ENCODE peak calls at places on chromosomes 7 and 10, in five cellular contexts. A is stomach, Q is HepG2, T is esophagus muscularis mucosa, Z is sigmoid colon. G is an unnamed sample.

GRCh38 chr7:63899691-63900393 is 98.8 kb upstream of the ZNF722 start:
- DNase-seq in Q (no peak), A (no peak), T (peak), Z (peak), G (peak)

GRCh38 chr10:31949266-31949665 is 20.6 kb upstream of the ARHGAP12 start:
- DNase-seq in T (no peak), Q (no peak), A (no peak), Z (no peak), G (no peak)

GRCh38 chr7:99252166-99252895 is 20.3 kb upstream of the MYH16 start:
- DNase-seq in Z (no peak), T (no peak), Q (no peak), A (no peak), G (no peak)

GRCh38 chr10:87974769-87975168 is 111.3 kb downstream of the PTEN start:
- DNase-seq in Z (no peak), T (no peak), A (no peak), Q (no peak), G (no peak)

GRCh38 chr10:110609592-110609991 is 34.5 kb upstream of the RBM20 start:
- DNase-seq in Q (no peak), A (no peak), Z (peak), T (no peak), G (no peak)

GRCh38 chr10:43299579-43299978 is 32.7 kb upstream of the RASGEF1A start:
- DNase-seq in A (no peak), Q (no peak), Z (no peak), T (no peak), G (peak)

GRCh38 chr7:23235688-23236280 is 10.8 kb upstream of the GPNMB start:
- DNase-seq in T (peak), Q (peak), A (no peak), Z (peak), G (no peak)

GRCh38 chr10:76981251-76981650 is 656.4 kb downstream of the KCNMA1 start:
- DNase-seq in Z (no peak), Q (no peak), T (no peak), A (no peak), G (no peak)

GRCh38 chr10:122057841-122058240 is 68.9 kb downstream of the TACC2 start:
- DNase-seq in Z (peak), A (no peak), Q (no peak), T (no peak), G (no peak)

GRCh38 chr10:110425684-110426293 is 71.9 kb upstream of the DUSP5 start:
- DNase-seq in Q (peak), T (no peak), A (no peak), Z (no peak), G (no peak)

GRCh38 chr10:133260895-133261725 is 15.6 kb downstream of the ADAM8 start:
- DNase-seq in T (no peak), Q (no peak), Z (peak), A (peak), G (peak)

GRCh38 chr7:85154282-85154937 is 32.4 kb downstream of the SEMA3D start:
- DNase-seq in Q (no peak), A (no peak), Z (no peak), T (no peak), G (no peak)

GRCh38 chr10:84173543-84173942 is at the start of gene GPR15LG:
- DNase-seq in Q (no peak), T (peak), A (no peak), Z (no peak), G (peak)

GRCh38 chr7:100764841-100765240 is 31.4 kb downstream of the ZAN start:
- DNase-seq in A (no peak), Q (no peak), T (no peak), Z (no peak), G (no peak)

GRCh38 chr10:5566606-5567005 is 41.8 kb downstream of the CALML3 start:
- DNase-seq in Q (no peak), A (no peak), T (no peak), Z (no peak), G (peak)

GRCh38 chr7:92246363-92247101 is 758 bp downstream of the ANKIB1 start:
- DNase-seq in Z (no peak), T (no peak), Q (no peak), A (no peak), G (peak)

GRCh38 chr7:27189560-27190283 is 4.7 kb upstream of the HOXA11 start:
- DNase-seq in Q (no peak), A (peak), T (no peak), Z (no peak), G (peak)

DNA sequence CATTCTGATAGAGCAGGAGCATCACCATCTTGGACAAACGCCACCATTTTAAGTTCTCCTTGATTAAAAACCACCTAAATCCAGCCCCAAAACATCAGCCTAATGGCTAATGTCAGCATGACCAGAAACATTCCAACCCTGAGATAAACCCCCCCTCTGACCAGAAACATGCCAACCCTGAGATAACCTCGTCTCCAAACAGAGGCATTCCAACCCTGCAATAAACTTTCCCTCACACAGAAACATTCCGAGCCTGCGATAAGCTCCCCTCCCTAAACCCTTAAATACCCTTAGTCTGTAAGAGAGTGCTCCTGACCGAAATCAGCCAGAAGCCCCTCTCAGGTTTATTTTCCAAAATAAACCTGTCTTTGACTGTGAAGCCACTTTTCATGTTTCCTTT is 76.5 kb downstream of the ADARB2 start:
- DNase-seq in A (no peak), Q (no peak), Z (no peak), T (no peak), G (no peak)
- TF ChIP-seq EP300 in A (no peak), Q (no peak), Z (no peak), T (no peak), G (no peak)

GRCh38 chr10:96133135-96133534 is 3.0 kb downstream of the ZNF518A start:
- DNase-seq in A (no peak), T (no peak), Q (no peak), Z (no peak), G (no peak)

GRCh38 chr10:96124230-96125141 is 5.6 kb upstream of the ZNF518A start:
- DNase-seq in T (no peak), A (peak), Z (no peak), Q (peak), G (peak)

GRCh38 chr10:96129387-96130325 is at the start of gene ZNF518A:
- DNase-seq in Q (peak), A (peak), Z (peak), T (peak), G (peak)

GRCh38 chr10:96125142-96125515 is 5.0 kb upstream of the ZNF518A start:
- DNase-seq in A (no peak), Q (peak), Z (no peak), T (no peak), G (no peak)

GRCh38 chr10:96130326-96130758 is 245 bp downstream of the ZNF518A start:
- DNase-seq in T (peak), A (peak), Q (peak), Z (peak), G (peak)
- TF ChIP-seq POLR2AphosphoS5 in T (no peak), A (no peak), Q (peak), Z (no peak), G (no peak)

DNA sequence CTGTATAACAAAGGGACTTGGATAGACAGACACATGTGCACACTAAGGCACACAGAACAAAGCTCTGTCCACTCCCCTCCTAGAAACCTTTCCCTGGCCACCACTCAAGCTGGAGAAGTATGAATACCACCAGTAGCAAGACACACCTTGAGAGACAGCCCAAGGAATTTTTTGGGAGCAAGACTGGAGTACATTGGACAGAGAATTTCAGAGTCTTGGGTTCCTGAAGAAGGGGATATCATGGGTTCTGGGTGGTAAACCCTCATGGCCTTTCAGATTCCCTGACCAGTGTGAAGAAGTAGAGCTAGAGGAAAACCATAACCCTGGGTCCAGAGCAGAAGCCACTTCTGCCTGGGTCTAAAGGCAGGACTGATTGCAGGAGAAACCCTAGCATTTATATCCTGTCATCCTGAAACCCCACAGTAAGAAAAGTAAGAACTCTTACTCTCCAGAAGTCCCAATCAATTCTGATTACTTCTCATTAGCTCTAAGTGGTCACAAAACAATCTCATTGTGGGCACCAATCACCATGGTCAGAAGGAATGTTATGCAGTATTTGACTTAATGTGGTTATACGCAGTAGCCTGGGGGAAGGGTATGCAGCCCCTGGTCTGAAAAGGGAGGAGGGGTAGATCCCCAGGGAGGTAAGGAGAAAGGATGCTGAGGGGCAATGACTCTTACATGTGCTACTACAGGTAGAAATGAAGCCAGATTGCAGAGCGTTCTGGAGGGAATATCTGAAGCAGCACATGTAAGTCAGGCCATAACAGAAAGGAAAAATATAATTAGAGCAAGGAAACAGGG is 20.5 kb upstream of the MACC1 start:
- DNase-seq in A (no peak), T (no peak), Q (no peak), Z (no peak), G (no peak)
- TF ChIP-seq EP300 in A (no peak), T (no peak), Q (no peak), Z (no peak), G (no peak)

DNA sequence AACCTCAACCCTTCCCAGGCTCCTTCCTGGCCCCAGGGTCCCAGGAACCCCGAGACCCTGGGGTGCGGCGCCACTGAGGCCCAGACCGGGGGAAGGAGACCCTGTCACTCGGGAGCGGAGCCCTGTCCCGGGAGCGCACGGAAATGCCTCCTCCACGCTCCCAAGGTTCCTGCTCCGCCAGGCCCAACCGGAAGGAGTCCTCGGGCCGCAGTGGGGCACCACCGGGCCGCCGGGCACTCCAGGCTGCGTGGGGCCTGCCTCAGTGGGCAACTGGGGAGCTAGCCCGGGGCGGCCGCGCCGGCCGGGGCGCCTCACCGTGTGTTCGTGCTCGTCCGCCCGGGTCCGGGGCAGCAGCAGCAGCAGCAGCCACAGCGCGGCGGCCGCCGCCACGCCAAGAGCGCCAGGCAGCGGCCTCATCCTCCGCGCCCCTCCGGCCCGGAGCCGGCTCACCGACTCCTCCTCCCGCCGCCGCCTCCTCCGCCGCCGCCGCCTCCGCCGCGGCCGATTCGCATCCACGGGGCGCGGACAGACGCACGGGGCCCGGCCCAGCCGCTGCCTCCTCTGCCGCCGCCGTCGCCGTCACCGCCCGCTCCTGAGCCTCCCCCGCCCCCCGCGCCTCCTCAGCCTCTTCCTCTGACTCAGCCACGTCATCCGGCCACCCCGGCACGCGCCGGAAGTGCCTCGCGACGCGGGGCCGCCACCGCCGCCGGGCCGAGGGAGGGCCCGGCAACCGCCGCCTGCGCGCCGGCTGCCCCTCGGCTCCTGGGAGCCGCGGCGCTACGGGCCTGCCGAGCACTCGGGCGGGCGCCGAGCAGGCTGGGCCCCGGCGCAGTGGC is at the start of gene TM9SF3:
- DNase-seq in A (peak), Q (peak), Z (peak), T (peak), G (peak)
- TF ChIP-seq POLR2AphosphoS5 in A (peak), Q (peak), Z (peak), T (peak), G (peak)

GRCh38 chr10:22389856-22390589 is 44.7 kb downstream of the SPAG6 start:
- DNase-seq in T (no peak), A (no peak), Z (no peak), Q (no peak), G (no peak)

GRCh38 chr10:22386396-22386928 is 41.2 kb downstream of the SPAG6 start:
- DNase-seq in Z (no peak), T (no peak), Q (no peak), A (no peak), G (no peak)

GRCh38 chr10:22391605-22392004 is 46.3 kb downstream of the SPAG6 start:
- DNase-seq in Q (no peak), A (no peak), Z (no peak), T (no peak), G (no peak)
- TF ChIP-seq EP300 in Q (no peak), A (no peak), Z (no peak), T (no peak), G (no peak)

DNA sequence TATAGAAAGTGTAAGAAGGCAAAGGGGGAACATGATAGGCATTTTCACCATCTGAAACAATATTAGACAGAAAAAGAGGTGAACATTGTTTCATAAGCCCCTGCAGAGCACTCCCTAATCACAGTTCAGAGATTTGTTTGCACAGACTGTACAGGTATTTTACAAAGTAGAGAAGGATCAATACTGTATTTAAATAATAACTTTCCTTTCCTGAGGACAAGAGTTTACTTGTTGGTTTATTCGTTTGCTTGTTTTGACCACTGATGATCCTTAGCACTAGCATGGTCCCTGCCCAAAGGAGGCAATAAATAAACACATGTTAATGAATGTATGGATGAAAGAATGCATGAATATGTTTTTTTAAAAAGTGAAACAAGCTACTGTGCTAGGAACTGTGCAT is 690.1 kb upstream of the COBL start:
- DNase-seq in Z (no peak), A (no peak), T (no peak), Q (peak), G (no peak)
- TF ChIP-seq POLR2AphosphoS5 in Z (no peak), A (no peak), T (no peak), Q (no peak), G (no peak)

DNA sequence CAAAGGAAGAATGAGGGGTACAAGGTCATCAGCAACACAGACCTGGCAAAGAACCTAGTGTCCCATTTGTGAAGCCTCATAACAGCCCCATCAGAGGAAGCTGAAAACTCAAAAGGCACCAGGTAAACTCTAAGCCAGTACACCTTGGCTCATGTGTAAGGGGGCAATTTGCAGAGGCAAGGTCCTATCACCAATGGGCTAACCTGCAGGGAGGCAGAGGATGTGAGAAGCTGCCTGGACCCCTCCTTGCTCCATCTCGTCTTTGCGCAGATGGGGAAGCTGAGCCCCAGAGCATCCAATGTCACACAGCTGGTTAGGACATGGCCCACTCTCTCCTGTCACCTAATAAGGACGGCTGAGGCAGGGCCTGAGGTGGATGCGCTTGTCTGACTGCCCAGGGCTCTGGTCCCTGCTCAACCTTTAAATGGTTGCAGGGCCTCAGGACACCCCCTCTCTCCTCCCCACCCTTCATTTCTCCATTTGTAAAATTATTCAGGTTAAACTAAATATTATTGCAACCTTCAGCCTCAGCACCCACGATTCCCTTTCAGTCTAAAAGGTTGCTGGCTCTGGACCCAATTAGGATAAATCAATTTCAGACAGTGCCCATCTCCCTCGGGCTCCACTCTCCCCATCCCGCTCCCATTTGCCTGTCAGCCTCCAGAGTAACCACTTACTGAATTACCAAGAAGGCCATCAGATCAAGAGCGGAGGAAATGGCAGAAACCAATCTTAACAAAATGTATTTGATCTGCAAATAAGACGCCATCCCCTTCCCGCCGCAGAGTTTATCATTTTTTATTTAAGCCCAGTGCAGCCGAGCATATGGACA is 135.3 kb downstream of the OAT start:
- DNase-seq in A (no peak), Q (no peak), Z (peak), T (no peak), G (no peak)
- TF ChIP-seq EP300 in A (no peak), Q (no peak), Z (no peak), T (no peak), G (no peak)

G was measured in transverse colon.